ENCODE peak calls at places on chromosomes 6 and 20, in eight cellular contexts. O is stomach, F is transverse colon, D is PC-3, J is K562, I is heart right ventricle, G is Peyer's patch, C is fibroblast of lung. T is an unnamed sample.

GRCh38 chr6:88422831-88423230 is 256.7 kb upstream of the CNR1 start:
- DNase-seq in O (no peak), F (no peak), D (peak; percentile 7), J (peak; percentile 33), I (no peak), G (no peak), C (no peak), T (no peak)

GRCh38 chr20:46255440-46256104 is 52.7 kb downstream of the CDH22 start:
- DNase-seq in O (peak; percentile 93), F (peak; percentile 87), D (peak; percentile 97), J (peak; percentile 61), I (peak; percentile 71), G (peak; percentile 77), C (no peak), T (peak; percentile 81)

GRCh38 chr6:11309947-11310665 is 77.6 kb upstream of the NEDD9 start:
- DNase-seq in O (no peak), F (no peak), D (peak; percentile 16), J (no peak), I (no peak), G (no peak), C (peak; percentile 76), T (no peak)

GRCh38 chr6:18861182-18861581 is 474.0 kb downstream of the RNF144B start:
- DNase-seq in O (no peak), F (no peak), D (no peak), J (no peak), I (no peak), G (no peak), C (no peak), T (no peak)

GRCh38 chr20:609371-609964 is 641 bp downstream of the TCF15 start:
- DNase-seq in O (no peak), F (no peak), D (no peak), J (no peak), I (no peak), G (no peak), C (no peak), T (no peak)

GRCh38 chr6:106070626-106071025 is 15.5 kb upstream of the PRDM1 start:
- DNase-seq in O (no peak), F (no peak), D (peak; percentile 34), J (no peak), I (no peak), G (no peak), C (no peak), T (no peak)

GRCh38 chr20:46814366-46815232 is 80.0 kb upstream of the EYA2 start:
- DNase-seq in O (peak; percentile 33), F (no peak), D (peak; percentile 96), J (no peak), I (no peak), G (no peak), C (peak; percentile 22), T (no peak)

GRCh38 chr6:136582702-136583471 is 32.7 kb upstream of the MAP7 start:
- DNase-seq in O (no peak), F (no peak), D (peak; percentile 81), J (no peak), I (no peak), G (no peak), C (peak; percentile 96), T (peak; percentile 48)

GRCh38 chr6:37209461-37210205 is 39.7 kb downstream of the PIM1 start:
- DNase-seq in O (no peak), F (no peak), D (no peak), J (peak; percentile 17), I (no peak), G (no peak), C (no peak), T (no peak)

GRCh38 chr20:20427202-20427864 is 59.4 kb downstream of the INSM1 start:
- DNase-seq in O (no peak), F (no peak), D (no peak), J (no peak), I (no peak), G (no peak), C (no peak), T (no peak)

GRCh38 chr6:96899019-96899418 is 1.3 kb upstream of the NDUFAF4 start:
- DNase-seq in O (no peak), F (peak; percentile 23), D (peak; percentile 57), J (no peak), I (peak; percentile 23), G (no peak), C (peak; percentile 73), T (peak; percentile 51)

GRCh38 chr6:32559747-32560146 is 29.7 kb upstream of the HLA-DRB5 start:
- DNase-seq in O (no peak), F (no peak), D (no peak), J (no peak), I (no peak), G (no peak), C (no peak), T (no peak)

GRCh38 chr6:30041821-30042220 is 19.2 kb upstream of the POLR1H start:
- DNase-seq in O (no peak), F (no peak), D (no peak), J (no peak), I (no peak), G (no peak), C (peak; percentile 11), T (no peak)

GRCh38 chr20:40339661-40340449 is 349.2 kb downstream of the MAFB start:
- DNase-seq in O (no peak), F (peak; percentile 23), D (no peak), J (no peak), I (peak; percentile 24), G (no peak), C (no peak), T (peak; percentile 2)

GRCh38 chr6:40395698-40396076 is 191.5 kb downstream of the LRFN2 start:
- DNase-seq in O (no peak), F (no peak), D (no peak), J (no peak), I (no peak), G (no peak), C (no peak), T (no peak)

GRCh38 chr20:50192364-50193168 is 1.9 kb downstream of the CEBPB start:
- DNase-seq in O (peak; percentile 78), F (peak; percentile 85), D (peak; percentile 95), J (peak; percentile 94), I (peak; percentile 86), G (peak; percentile 84), C (peak; percentile 93), T (peak; percentile 87)

GRCh38 chr6:13273931-13274706 is 54.2 kb downstream of the TBC1D7 start:
- DNase-seq in O (peak; percentile 31), F (peak; percentile 50), D (no peak), J (peak; percentile 94), I (no peak), G (no peak), C (no peak), T (no peak)

GRCh38 chr20:62646851-62647520 is 4.7 kb downstream of the SLCO4A1 start:
- DNase-seq in O (peak; percentile 87), F (peak; percentile 78), D (peak; percentile 25), J (no peak), I (no peak), G (peak; percentile 83), C (no peak), T (peak; percentile 79)
- H3K36me3 ChIP-seq in O (no peaks in the 10 kb centered on the region), F (no peaks in the 10 kb centered on the region), D (peaks cover 55% of the 10 kb centered on the region), J (peaks cover 58% of the 10 kb centered on the region), I (no peaks in the 10 kb centered on the region), G (no peaks in the 10 kb centered on the region), C (no peaks in the 10 kb centered on the region), T (no peaks in the 10 kb centered on the region)

GRCh38 chr6:47188588-47189021 is 121.1 kb downstream of the TNFRSF21 start:
- DNase-seq in O (peak; percentile 39), F (peak; percentile 70), D (peak; percentile 97), J (no peak), I (no peak), G (peak; percentile 66), C (peak; percentile 57), T (peak; percentile 95)
- H3K36me3 ChIP-seq in O (no peaks in the 10 kb centered on the region), F (no peaks in the 10 kb centered on the region), D (no peaks in the 10 kb centered on the region), J (no peaks in the 10 kb centered on the region), I (no peaks in the 10 kb centered on the region), G (no peaks in the 10 kb centered on the region), C (no peaks in the 10 kb centered on the region), T (no peaks in the 10 kb centered on the region)

DNA sequence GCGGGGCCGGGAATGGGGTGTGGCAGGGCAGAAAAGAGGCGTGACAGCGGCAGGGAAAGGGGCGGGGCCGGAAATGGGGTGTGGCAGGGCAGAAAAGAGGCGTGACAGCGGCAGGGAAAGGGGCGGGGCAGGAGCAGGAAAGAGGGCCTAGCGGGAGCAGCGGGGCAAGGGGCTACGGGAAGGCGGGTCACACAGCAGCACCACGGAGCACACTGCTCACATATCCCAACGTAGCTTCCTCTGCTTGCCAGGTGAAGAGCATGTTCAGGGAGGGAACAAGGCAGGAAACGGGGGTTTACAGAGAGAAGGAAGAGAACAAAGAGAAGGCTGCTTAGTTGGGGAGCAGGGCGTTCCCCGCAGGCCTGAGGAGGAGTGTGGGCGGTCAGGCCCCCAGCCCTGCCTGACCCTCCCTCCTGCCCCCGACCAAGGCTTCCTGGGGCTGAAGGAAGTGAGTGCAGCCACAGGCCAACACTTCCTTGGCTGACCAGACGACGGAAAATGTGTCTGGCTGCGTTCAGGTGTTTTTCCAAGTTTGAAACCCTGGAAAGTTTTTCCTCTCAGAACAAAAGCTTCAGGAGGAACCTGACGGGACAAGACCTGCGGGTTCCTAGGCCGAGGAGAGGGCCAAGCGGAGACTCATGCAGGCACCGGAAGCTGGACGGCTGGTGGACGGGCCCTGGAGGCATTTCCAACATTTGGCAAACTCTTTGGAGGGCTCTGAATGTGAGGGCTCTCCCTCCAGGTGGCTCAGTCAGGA is 13.8 kb downstream of the UCKL1 start:
- DNase-seq in O (peak; percentile 69), F (peak; percentile 50), D (no peak), J (peak; percentile 84), I (no peak), G (no peak), C (peak; percentile 37), T (peak; percentile 29)
- H3K36me3 ChIP-seq in O (peaks cover 74% of the 10 kb centered on the region), F (peaks cover 26% of the 10 kb centered on the region), D (peaks cover 23% of the 10 kb centered on the region), J (peaks cover 76% of the 10 kb centered on the region), I (peaks cover 26% of the 10 kb centered on the region), G (no peaks in the 10 kb centered on the region), C (peaks cover 40% of the 10 kb centered on the region), T (peaks cover 41% of the 10 kb centered on the region)

GRCh38 chr20:35626386-35627001 is 10.9 kb downstream of the SPAG4 start:
- DNase-seq in O (no peak), F (no peak), D (no peak), J (no peak), I (no peak), G (no peak), C (no peak), T (no peak)

GRCh38 chr20:35629432-35630145 is 14.0 kb downstream of the SPAG4 start:
- DNase-seq in O (no peak), F (no peak), D (no peak), J (no peak), I (no peak), G (no peak), C (no peak), T (no peak)

GRCh38 chr20:35625584-35626385 is 10.2 kb downstream of the SPAG4 start:
- DNase-seq in O (no peak), F (no peak), D (peak; percentile 43), J (no peak), I (no peak), G (no peak), C (no peak), T (no peak)

GRCh38 chr20:35630636-35631035 is 15.0 kb downstream of the SPAG4 start:
- DNase-seq in O (no peak), F (no peak), D (no peak), J (no peak), I (no peak), G (no peak), C (no peak), T (no peak)

DNA sequence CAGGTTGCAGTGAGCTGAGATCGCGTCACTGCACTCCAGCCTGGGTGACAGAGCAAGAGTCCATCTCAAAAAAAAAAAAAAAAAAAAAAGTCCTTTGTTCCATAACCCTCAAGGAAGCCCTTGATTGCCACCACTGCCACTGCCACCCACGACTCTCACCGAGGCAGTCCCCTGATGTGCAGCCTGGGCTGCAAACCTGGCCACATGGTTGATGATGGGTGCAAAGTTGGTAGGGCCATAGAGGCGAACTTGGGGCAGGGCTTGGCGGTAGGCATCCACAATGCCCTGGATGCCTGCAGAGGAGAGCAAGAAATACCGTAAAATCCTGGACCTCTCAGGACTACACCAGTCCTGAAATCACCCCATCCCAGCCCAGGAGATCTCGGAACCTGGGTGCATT is 11.5 kb downstream of the SPAG4 start:
- DNase-seq in O (no peak), F (no peak), D (no peak), J (no peak), I (no peak), G (no peak), C (no peak), T (no peak)
- H3K36me3 ChIP-seq in O (peaks cover 85% of the 10 kb centered on the region), F (peaks cover 35% of the 10 kb centered on the region), D (peaks cover 48% of the 10 kb centered on the region), J (peaks cover 60% of the 10 kb centered on the region), I (peaks cover 21% of the 10 kb centered on the region), G (no peaks in the 10 kb centered on the region), C (peaks cover 15% of the 10 kb centered on the region), T (peaks cover 15% of the 10 kb centered on the region)

T was measured in small intestine.